ENCODE peak calls at places on chromosomes 5 and 9, in nine cellular contexts. One of them, this sample, is unnamed. For H3K36me3, the result is how much of the 10 kb centered on the place peaks cover.

GRCh38 chr9:29213374-29214161 is 1640.3 kb upstream of the C9orf72 start:
- DNase-seq in astrocyte: no peak
- DNase-seq in HCT116: no peak
- DNase-seq in thoracic aorta: no peak
- DNase-seq in psoas muscle: peak
- DNase-seq in CD8-positive, alpha-beta memory T cell: no peak
- DNase-seq in hepatocyte: peak
- DNase-seq in PC-3: peak
- DNase-seq in pancreas: peak
- DNase-seq in this sample: no peak

GRCh38 chr9:33139421-33140228 is 27.5 kb downstream of the B4GALT1 start:
- DNase-seq in HCT116: no peak
- DNase-seq in psoas muscle: peak
- DNase-seq in thoracic aorta: no peak
- DNase-seq in PC-3: no peak
- DNase-seq in hepatocyte: peak
- DNase-seq in CD8-positive, alpha-beta memory T cell: no peak
- DNase-seq in pancreas: peak
- DNase-seq in astrocyte: peak
- DNase-seq in this sample: no peak

GRCh38 chr9:77017505-77017894 is 2.0 kb upstream of the FOXB2 start:
- DNase-seq in psoas muscle: no peak
- DNase-seq in hepatocyte: no peak
- DNase-seq in HCT116: no peak
- DNase-seq in PC-3: no peak
- DNase-seq in CD8-positive, alpha-beta memory T cell: no peak
- DNase-seq in pancreas: no peak
- DNase-seq in astrocyte: no peak
- DNase-seq in thoracic aorta: no peak
- DNase-seq in this sample: no peak

GRCh38 chr5:109939109-109939682 is 249.5 kb downstream of the MAN2A1 start:
- DNase-seq in psoas muscle: no peak
- DNase-seq in CD8-positive, alpha-beta memory T cell: no peak
- DNase-seq in astrocyte: peak
- DNase-seq in pancreas: no peak
- DNase-seq in PC-3: peak
- DNase-seq in HCT116: no peak
- DNase-seq in thoracic aorta: no peak
- DNase-seq in hepatocyte: no peak
- DNase-seq in this sample: no peak

GRCh38 chr5:115749016-115749415 is 67.4 kb downstream of the CDO1 start:
- DNase-seq in HCT116: peak
- DNase-seq in CD8-positive, alpha-beta memory T cell: no peak
- DNase-seq in hepatocyte: peak
- DNase-seq in astrocyte: no peak
- DNase-seq in pancreas: no peak
- DNase-seq in thoracic aorta: no peak
- DNase-seq in psoas muscle: no peak
- DNase-seq in PC-3: peak
- DNase-seq in this sample: no peak

GRCh38 chr5:34452170-34452828 is 203.8 kb upstream of the RAI14 start:
- DNase-seq in hepatocyte: peak
- DNase-seq in thoracic aorta: no peak
- DNase-seq in psoas muscle: no peak
- DNase-seq in PC-3: peak
- DNase-seq in astrocyte: no peak
- DNase-seq in CD8-positive, alpha-beta memory T cell: no peak
- DNase-seq in HCT116: peak
- DNase-seq in pancreas: no peak
- DNase-seq in this sample: no peak

GRCh38 chr5:9401786-9402472 is 143.9 kb downstream of the SEMA5A start:
- DNase-seq in CD8-positive, alpha-beta memory T cell: no peak
- DNase-seq in pancreas: no peak
- DNase-seq in psoas muscle: no peak
- DNase-seq in hepatocyte: no peak
- DNase-seq in PC-3: no peak
- DNase-seq in HCT116: no peak
- DNase-seq in astrocyte: no peak
- DNase-seq in thoracic aorta: no peak
- DNase-seq in this sample: no peak

GRCh38 chr9:83584995-83585394 is 37.9 kb upstream of the IDNK start:
- DNase-seq in HCT116: no peak
- DNase-seq in astrocyte: no peak
- DNase-seq in thoracic aorta: no peak
- DNase-seq in psoas muscle: no peak
- DNase-seq in hepatocyte: no peak
- DNase-seq in pancreas: no peak
- DNase-seq in PC-3: no peak
- DNase-seq in CD8-positive, alpha-beta memory T cell: no peak
- DNase-seq in this sample: no peak

GRCh38 chr5:171961117-171961516 is 45.3 kb downstream of the FBXW11 start:
- DNase-seq in PC-3: no peak
- DNase-seq in pancreas: no peak
- DNase-seq in CD8-positive, alpha-beta memory T cell: no peak
- DNase-seq in HCT116: no peak
- DNase-seq in astrocyte: no peak
- DNase-seq in psoas muscle: no peak
- DNase-seq in hepatocyte: no peak
- DNase-seq in thoracic aorta: no peak
- DNase-seq in this sample: no peak

GRCh38 chr9:107153336-107153735 is 129.7 kb upstream of the RAD23B start:
- DNase-seq in HCT116: no peak
- DNase-seq in pancreas: no peak
- DNase-seq in CD8-positive, alpha-beta memory T cell: no peak
- DNase-seq in psoas muscle: no peak
- DNase-seq in thoracic aorta: no peak
- DNase-seq in PC-3: no peak
- DNase-seq in astrocyte: peak
- DNase-seq in hepatocyte: no peak
- DNase-seq in this sample: peak

GRCh38 chr5:126016256-126016655 is 407.0 kb upstream of the GRAMD2B start:
- DNase-seq in CD8-positive, alpha-beta memory T cell: no peak
- DNase-seq in hepatocyte: no peak
- DNase-seq in psoas muscle: peak
- DNase-seq in pancreas: no peak
- DNase-seq in thoracic aorta: no peak
- DNase-seq in HCT116: no peak
- DNase-seq in astrocyte: no peak
- DNase-seq in PC-3: no peak
- DNase-seq in this sample: no peak

GRCh38 chr9:101923451-101923850 is 185.0 kb upstream of the GRIN3A start:
- DNase-seq in psoas muscle: no peak
- DNase-seq in astrocyte: no peak
- DNase-seq in thoracic aorta: no peak
- DNase-seq in hepatocyte: no peak
- DNase-seq in pancreas: no peak
- DNase-seq in PC-3: no peak
- DNase-seq in HCT116: no peak
- DNase-seq in CD8-positive, alpha-beta memory T cell: no peak
- DNase-seq in this sample: no peak

GRCh38 chr9:109963079-109963478 is 183.1 kb downstream of the PALM2AKAP2 start:
- DNase-seq in CD8-positive, alpha-beta memory T cell: no peak
- DNase-seq in astrocyte: no peak
- DNase-seq in psoas muscle: no peak
- DNase-seq in thoracic aorta: no peak
- DNase-seq in HCT116: no peak
- DNase-seq in pancreas: no peak
- DNase-seq in hepatocyte: no peak
- DNase-seq in PC-3: peak
- DNase-seq in this sample: no peak

GRCh38 chr5:101977729-101978345 is 318.2 kb downstream of the SLCO4C1 start:
- DNase-seq in pancreas: no peak
- DNase-seq in astrocyte: peak
- DNase-seq in hepatocyte: peak
- DNase-seq in psoas muscle: no peak
- DNase-seq in CD8-positive, alpha-beta memory T cell: no peak
- DNase-seq in thoracic aorta: no peak
- DNase-seq in PC-3: peak
- DNase-seq in HCT116: peak
- DNase-seq in this sample: no peak

GRCh38 chr5:54902817-54903473 is 82.4 kb downstream of the ESM1 start:
- DNase-seq in PC-3: no peak
- DNase-seq in astrocyte: peak
- DNase-seq in psoas muscle: no peak
- DNase-seq in pancreas: no peak
- DNase-seq in HCT116: no peak
- DNase-seq in thoracic aorta: no peak
- DNase-seq in hepatocyte: no peak
- DNase-seq in CD8-positive, alpha-beta memory T cell: no peak
- DNase-seq in this sample: no peak

GRCh38 chr5:59174248-59174844 is 591.5 kb downstream of the RAB3C start:
- DNase-seq in astrocyte: peak
- DNase-seq in psoas muscle: no peak
- DNase-seq in PC-3: peak
- DNase-seq in pancreas: no peak
- DNase-seq in hepatocyte: peak
- DNase-seq in thoracic aorta: no peak
- DNase-seq in HCT116: peak
- DNase-seq in CD8-positive, alpha-beta memory T cell: peak
- DNase-seq in this sample: peak

GRCh38 chr5:32315221-32316014 is 2.7 kb upstream of the MTMR12 start:
- DNase-seq in HCT116: no peak
- DNase-seq in astrocyte: no peak
- DNase-seq in CD8-positive, alpha-beta memory T cell: no peak
- DNase-seq in PC-3: no peak
- DNase-seq in pancreas: no peak
- DNase-seq in hepatocyte: no peak
- DNase-seq in psoas muscle: no peak
- DNase-seq in thoracic aorta: no peak
- DNase-seq in this sample: no peak

GRCh38 chr9:98084396-98084795 is 27.9 kb downstream of the NANS start:
- DNase-seq in astrocyte: no peak
- DNase-seq in hepatocyte: no peak
- DNase-seq in HCT116: no peak
- DNase-seq in psoas muscle: no peak
- DNase-seq in CD8-positive, alpha-beta memory T cell: no peak
- DNase-seq in pancreas: no peak
- DNase-seq in thoracic aorta: no peak
- DNase-seq in PC-3: no peak
- DNase-seq in this sample: no peak

GRCh38 chr9:98085955-98086354 is 29.4 kb downstream of the NANS start:
- DNase-seq in pancreas: no peak
- DNase-seq in CD8-positive, alpha-beta memory T cell: no peak
- DNase-seq in psoas muscle: no peak
- DNase-seq in hepatocyte: no peak
- DNase-seq in HCT116: no peak
- DNase-seq in PC-3: peak
- DNase-seq in thoracic aorta: no peak
- DNase-seq in astrocyte: no peak
- DNase-seq in this sample: no peak

GRCh38 chr9:98083566-98084135 is 27.1 kb downstream of the NANS start:
- DNase-seq in HCT116: no peak
- DNase-seq in CD8-positive, alpha-beta memory T cell: no peak
- DNase-seq in PC-3: no peak
- DNase-seq in pancreas: no peak
- DNase-seq in hepatocyte: no peak
- DNase-seq in thoracic aorta: no peak
- DNase-seq in psoas muscle: no peak
- DNase-seq in astrocyte: no peak
- DNase-seq in this sample: no peak

GRCh38 chr9:98086461-98086860 is 29.9 kb downstream of the NANS start:
- DNase-seq in HCT116: no peak
- DNase-seq in hepatocyte: no peak
- DNase-seq in psoas muscle: no peak
- DNase-seq in astrocyte: no peak
- DNase-seq in PC-3: no peak
- DNase-seq in thoracic aorta: no peak
- DNase-seq in CD8-positive, alpha-beta memory T cell: no peak
- DNase-seq in pancreas: no peak
- DNase-seq in this sample: no peak

GRCh38 chr9:98085058-98085457 is 28.5 kb downstream of the NANS start:
- DNase-seq in PC-3: no peak
- DNase-seq in CD8-positive, alpha-beta memory T cell: no peak
- DNase-seq in pancreas: no peak
- DNase-seq in psoas muscle: no peak
- DNase-seq in thoracic aorta: no peak
- DNase-seq in hepatocyte: no peak
- DNase-seq in astrocyte: no peak
- DNase-seq in HCT116: no peak
- DNase-seq in this sample: no peak
- H3K36me3 ChIP-seq in PC-3: under half
- H3K36me3 ChIP-seq in CD8-positive, alpha-beta memory T cell: under half
- H3K36me3 ChIP-seq in pancreas: under half
- H3K36me3 ChIP-seq in psoas muscle: under half
- H3K36me3 ChIP-seq in thoracic aorta: under half
- H3K36me3 ChIP-seq in hepatocyte: under half
- H3K36me3 ChIP-seq in astrocyte: under half
- H3K36me3 ChIP-seq in HCT116: under half
- H3K36me3 ChIP-seq in this sample: under half

GRCh38 chr9:130660683-130661460 is 3.5 kb upstream of the PRDM12 start:
- DNase-seq in HCT116: no peak
- DNase-seq in pancreas: peak
- DNase-seq in PC-3: no peak
- DNase-seq in CD8-positive, alpha-beta memory T cell: no peak
- DNase-seq in astrocyte: no peak
- DNase-seq in psoas muscle: no peak
- DNase-seq in hepatocyte: no peak
- DNase-seq in thoracic aorta: no peak
- DNase-seq in this sample: no peak
- H3K4me3 ChIP-seq in HCT116: no peak
- H3K4me3 ChIP-seq in pancreas: peak
- H3K4me3 ChIP-seq in PC-3: no peak
- H3K4me3 ChIP-seq in CD8-positive, alpha-beta memory T cell: no peak
- H3K4me3 ChIP-seq in astrocyte: no peak
- H3K4me3 ChIP-seq in psoas muscle: peak
- H3K4me3 ChIP-seq in hepatocyte: no peak
- H3K4me3 ChIP-seq in thoracic aorta: peak
- H3K4me3 ChIP-seq in this sample: peak

GRCh38 chr9:115250646-115251045 is 132.7 kb upstream of the TNC start:
- DNase-seq in PC-3: peak
- DNase-seq in HCT116: no peak
- DNase-seq in thoracic aorta: no peak
- DNase-seq in CD8-positive, alpha-beta memory T cell: no peak
- DNase-seq in psoas muscle: no peak
- DNase-seq in hepatocyte: peak
- DNase-seq in pancreas: no peak
- DNase-seq in astrocyte: peak
- DNase-seq in this sample: peak
- H3K27ac ChIP-seq in PC-3: peak
- H3K27ac ChIP-seq in HCT116: no peak
- H3K27ac ChIP-seq in thoracic aorta: no peak
- H3K27ac ChIP-seq in CD8-positive, alpha-beta memory T cell: no peak
- H3K27ac ChIP-seq in psoas muscle: no peak
- H3K27ac ChIP-seq in hepatocyte: peak
- H3K27ac ChIP-seq in pancreas: no peak
- H3K27ac ChIP-seq in astrocyte: peak
- H3K27ac ChIP-seq in this sample: no peak

GRCh38 chr9:137744632-137745183 is 125.9 kb downstream of the EHMT1 start:
- DNase-seq in thoracic aorta: no peak
- DNase-seq in pancreas: no peak
- DNase-seq in HCT116: no peak
- DNase-seq in CD8-positive, alpha-beta memory T cell: no peak
- DNase-seq in astrocyte: no peak
- DNase-seq in hepatocyte: no peak
- DNase-seq in PC-3: no peak
- DNase-seq in psoas muscle: no peak
- DNase-seq in this sample: no peak
- H3K36me3 ChIP-seq in thoracic aorta: under half
- H3K36me3 ChIP-seq in pancreas: under half
- H3K36me3 ChIP-seq in HCT116: under half
- H3K36me3 ChIP-seq in CD8-positive, alpha-beta memory T cell: under half
- H3K36me3 ChIP-seq in astrocyte: under half
- H3K36me3 ChIP-seq in hepatocyte: under half
- H3K36me3 ChIP-seq in PC-3: under half
- H3K36me3 ChIP-seq in psoas muscle: under half
- H3K36me3 ChIP-seq in this sample: under half

GRCh38 chr5:151696470-151697061 is 9.9 kb upstream of the SPARC start:
- DNase-seq in CD8-positive, alpha-beta memory T cell: no peak
- DNase-seq in PC-3: no peak
- DNase-seq in thoracic aorta: peak
- DNase-seq in hepatocyte: peak
- DNase-seq in psoas muscle: peak
- DNase-seq in HCT116: no peak
- DNase-seq in astrocyte: peak
- DNase-seq in pancreas: no peak
- DNase-seq in this sample: peak
- H3K4me3 ChIP-seq in CD8-positive, alpha-beta memory T cell: no peak
- H3K4me3 ChIP-seq in PC-3: no peak
- H3K4me3 ChIP-seq in thoracic aorta: peak
- H3K4me3 ChIP-seq in hepatocyte: no peak
- H3K4me3 ChIP-seq in psoas muscle: peak
- H3K4me3 ChIP-seq in HCT116: no peak
- H3K4me3 ChIP-seq in astrocyte: peak
- H3K4me3 ChIP-seq in pancreas: no peak
- H3K4me3 ChIP-seq in this sample: no peak

This sample was measured in SJSA1.